ENCODE peak calls at places on chromosomes 1 and 21, in four cellular contexts. V, E, T and L are unnamed samples.

GRCh38 chr1:219542828-219543518 is 69.9 kb downstream of the ZC3H11B start:
- DNase-seq in E (no peak), V (no peak), T (no peak), L (no peak)

GRCh38 chr1:76948846-76949245 is 81.6 kb downstream of the ST6GALNAC5 start:
- DNase-seq in T (no peak), E (no peak), V (no peak), L (no peak)

GRCh38 chr1:221712776-221713431 is 29.0 kb downstream of the DUSP10 start:
- DNase-seq in V (peak), E (no peak), T (no peak), L (no peak)

GRCh38 chr21:41868062-41868710 is 11.0 kb downstream of the PRDM15 start:
- DNase-seq in T (no peak), E (no peak), V (peak), L (no peak)

GRCh38 chr1:37561794-37562132 is 5.0 kb downstream of the DNALI1 start:
- DNase-seq in E (no peak), V (peak), T (no peak), L (no peak)

GRCh38 chr1:96842215-96842614 is 120.6 kb downstream of the PTBP2 start:
- DNase-seq in V (no peak), E (no peak), T (no peak), L (no peak)

GRCh38 chr1:7265771-7266371 is 480.6 kb downstream of the CAMTA1 start:
- DNase-seq in E (peak), V (no peak), T (peak), L (no peak)

GRCh38 chr1:114009042-114009392 is 29.7 kb downstream of the OLFML3 start:
- DNase-seq in T (no peak), V (no peak), E (no peak), L (no peak)

GRCh38 chr21:38917045-38917774 is 111.5 kb downstream of the ETS2 start:
- DNase-seq in E (no peak), V (no peak), T (no peak), L (no peak)

GRCh38 chr1:169550294-169550693 is 36.0 kb downstream of the F5 start:
- DNase-seq in T (no peak), E (no peak), V (peak), L (no peak)

GRCh38 chr1:34825455-34826081 is 32.8 kb downstream of the GJA4 start:
- DNase-seq in E (no peak), V (no peak), T (peak), L (no peak)

GRCh38 chr1:192958871-192959270 is 100.3 kb downstream of the UCHL5 start:
- DNase-seq in T (no peak), V (no peak), E (no peak), L (no peak)

GRCh38 chr1:240287722-240288121 is 196.0 kb downstream of the FMN2 start:
- DNase-seq in E (no peak), T (no peak), V (no peak), L (no peak)

GRCh38 chr1:171817511-171818265 is 23.6 kb upstream of the DNM3 start:
- DNase-seq in V (peak), T (no peak), E (no peak), L (no peak)

GRCh38 chr1:51344602-51345299 is 14.4 kb upstream of the TTC39A start:
- DNase-seq in T (no peak), E (no peak), V (peak), L (no peak)

GRCh38 chr1:67166196-67166595 is at the start of gene IL23R:
- DNase-seq in T (no peak), V (peak), E (no peak), L (no peak)

GRCh38 chr1:43587594-43587993 is 56.9 kb downstream of the PTPRF start:
- DNase-seq in V (no peak), E (peak), T (no peak), L (no peak)

GRCh38 chr21:44551290-44552015 is at the start of gene KRTAP10-2:
- DNase-seq in T (no peak), V (no peak), E (no peak), L (peak)

GRCh38 chr1:117235863-117236465 is 25.2 kb upstream of the VTCN1 start:
- DNase-seq in V (no peak), T (no peak), E (no peak), L (no peak)

GRCh38 chr21:38721983-38722382 is 83.7 kb upstream of the ETS2 start:
- DNase-seq in V (no peak), E (no peak), T (no peak), L (no peak)

GRCh38 chr1:153510984-153511410 is 24.8 kb downstream of the S100A6 start:
- DNase-seq in E (no peak), V (peak), T (peak), L (no peak)

GRCh38 chr1:51247022-51247421 is 10.9 kb downstream of the RNF11 start:
- DNase-seq in E (no peak), V (peak), T (no peak), L (no peak)

GRCh38 chr1:147389532-147390184 is 147.2 kb downstream of the CHD1L start:
- DNase-seq in E (peak), V (peak), T (no peak), L (no peak)

GRCh38 chr1:157151068-157151467 is 12.9 kb upstream of the ETV3 start:
- DNase-seq in V (no peak), E (no peak), T (no peak), L (no peak)

GRCh38 chr1:207454046-207454964 is at the start of gene CR2:
- DNase-seq in V (peak), E (no peak), T (no peak), L (no peak)

GRCh38 chr1:81391100-81391828 is 409.5 kb upstream of the ADGRL2 start:
- DNase-seq in V (no peak), T (no peak), E (no peak), L (no peak)

GRCh38 chr1:173714441-173714758 is 381 bp upstream of the KLHL20 start:
- DNase-seq in T (no peak), E (no peak), V (no peak), L (no peak)

GRCh38 chr1:228321478-228321877 is 85.2 kb downstream of the TRIM11 start:
- DNase-seq in T (peak), E (no peak), V (no peak), L (peak)

GRCh38 chr1:149844096-149844495 is 55.3 kb upstream of the BOLA1 start:
- DNase-seq in V (no peak), E (no peak), T (no peak), L (no peak)

GRCh38 chr21:31182231-31183129 is 144.2 kb upstream of the KRTAP19-8 start:
- DNase-seq in V (no peak), E (no peak), T (no peak), L (no peak)

GRCh38 chr21:16789636-16790035 is 723.2 kb upstream of the CXADR start:
- DNase-seq in E (no peak), V (no peak), T (no peak), L (no peak)

GRCh38 chr1:28581531-28582247 is 10.4 kb upstream of the RAB42 start:
- DNase-seq in T (peak), V (peak), E (peak), L (peak)
- TF ChIP-seq CTCF in T (no peak), V (no peak), E (no peak), L (no peak)

GRCh38 chr1:6248798-6249731 is 5.1 kb downstream of the HES3 start:
- DNase-seq in V (no peak), E (no peak), T (no peak), L (no peak)
- TF ChIP-seq CTCF in V (no peak), E (no peak), T (no peak), L (no peak)

DNA sequence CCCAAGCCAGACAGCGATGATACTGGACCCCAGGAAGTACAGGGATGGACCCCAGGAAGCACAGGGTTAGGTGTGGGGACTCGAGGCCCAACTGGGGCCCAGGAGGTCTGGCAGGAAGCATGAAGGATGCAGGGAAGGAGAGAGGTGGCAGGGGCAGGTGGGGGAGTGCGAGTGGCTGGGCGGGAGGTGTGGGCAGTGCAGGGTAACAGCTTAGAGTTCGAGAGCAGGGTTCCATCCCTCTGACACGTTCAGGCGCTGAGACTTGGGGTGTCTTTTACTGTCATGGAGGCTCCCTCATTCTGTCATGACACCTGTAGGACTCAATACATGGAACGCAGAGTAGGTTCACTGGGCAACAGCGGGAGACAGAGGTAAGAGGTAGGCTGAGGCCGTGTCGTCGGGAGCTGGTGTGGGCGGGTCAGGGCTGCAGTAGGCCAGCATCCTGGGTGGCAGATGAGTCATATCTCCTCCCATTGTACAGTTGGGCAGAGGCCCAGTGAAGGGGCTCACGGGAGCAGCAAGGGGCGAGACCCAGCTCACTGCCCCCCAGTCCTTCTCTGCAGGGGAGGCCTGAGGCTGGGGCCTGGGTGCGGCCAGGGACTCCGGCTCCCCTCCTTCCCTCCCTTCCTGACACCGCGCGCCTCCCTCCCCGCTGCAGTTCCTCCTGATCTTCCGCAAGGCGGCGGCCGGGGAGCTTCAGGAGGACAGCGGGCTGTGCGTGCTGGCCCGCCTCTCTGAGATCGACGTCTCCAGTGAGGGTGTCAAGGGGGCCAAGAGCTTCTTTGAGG is 11.6 kb upstream of the CTRC start:
- DNase-seq in V (no peak), T (no peak), E (no peak), L (no peak)
- TF ChIP-seq CTCF in V (no peak), T (no peak), E (no peak), L (no peak)

GRCh38 chr1:202157945-202158344 is 2.5 kb downstream of the PTPN7 start:
- DNase-seq in V (no peak), T (no peak), E (no peak), L (no peak)

GRCh38 chr1:202160377-202160940 is at the start of gene PTPN7:
- DNase-seq in E (no peak), T (no peak), V (peak), L (no peak)

GRCh38 chr1:202159534-202160371 is 649 bp downstream of the PTPN7 start:
- DNase-seq in V (peak), E (no peak), T (no peak), L (no peak)

GRCh38 chr1:202156590-202156989 is 3.8 kb downstream of the PTPN7 start:
- DNase-seq in T (no peak), E (no peak), V (no peak), L (no peak)

GRCh38 chr1:202158810-202159533 is 1.4 kb downstream of the PTPN7 start:
- DNase-seq in V (peak), T (no peak), E (no peak), L (no peak)
- TF ChIP-seq CTCF in V (peak), T (no peak), E (no peak), L (no peak)